ENCODE peak calls at places on chromosome 2, in eight cellular contexts. Q is activated CD8-positive, alpha-beta memory T cell treated with anti-CD3 and anti-CD28 coated beads for 24 hours; V is fibroblast of lung; G is KG1; U is cerebellar cortex; T is lower lobe of right lung; H is CD8-positive, alpha-beta memory T cell; W is H7. C is an unnamed sample.

GRCh38 chr2:12498703-12499102 is 218.0 kb upstream of the TRIB2 start:
- DNase-seq in Q (no peak), V (peak), G (no peak), U (no peak), T (no peak), H (no peak), W (no peak), C (no peak)

GRCh38 chr2:8116661-8117060 is 565.2 kb upstream of the ID2 start:
- DNase-seq in Q (no peak), V (no peak), G (no peak), U (no peak), T (no peak), H (no peak), W (no peak), C (no peak)

GRCh38 chr2:236578980-236579745 is 9.5 kb downstream of the ACKR3 start:
- DNase-seq in Q (no peak), V (no peak), G (no peak), U (no peak), T (no peak), H (no peak), W (peak), C (peak)

GRCh38 chr2:112048887-112049286 is 6.2 kb upstream of the TMEM87B start:
- DNase-seq in Q (no peak), V (peak), G (peak), U (peak), T (no peak), H (no peak), W (peak), C (peak)

GRCh38 chr2:87401726-87402345 is 346.1 kb upstream of the PLGLB2 start:
- DNase-seq in Q (no peak), V (no peak), G (no peak), U (no peak), T (no peak), H (no peak), W (no peak), C (no peak)

GRCh38 chr2:44616616-44617266 is 255.0 kb downstream of the CAMKMT start:
- DNase-seq in Q (no peak), V (no peak), G (no peak), U (no peak), T (no peak), H (no peak), W (no peak), C (no peak)

GRCh38 chr2:237797253-237797652 is 1.3 kb upstream of the RBM44 start:
- DNase-seq in Q (no peak), V (no peak), G (no peak), U (no peak), T (no peak), H (no peak), W (no peak), C (no peak)

GRCh38 chr2:14479486-14479885 is 153.0 kb upstream of the LRATD1 start:
- DNase-seq in Q (no peak), V (no peak), G (no peak), U (no peak), T (no peak), H (no peak), W (no peak), C (no peak)

GRCh38 chr2:161708350-161708974 is 84.2 kb downstream of the SLC4A10 start:
- DNase-seq in Q (no peak), V (no peak), G (no peak), U (peak), T (no peak), H (no peak), W (no peak), C (no peak)

GRCh38 chr2:7671312-7671711 is 754.1 kb downstream of the RNF144A start:
- DNase-seq in Q (peak), V (no peak), G (no peak), U (peak), T (no peak), H (no peak), W (no peak), C (no peak)

GRCh38 chr2:227374158-227374557 is 4.9 kb downstream of the TM4SF20 start:
- DNase-seq in Q (no peak), V (peak), G (no peak), U (no peak), T (no peak), H (no peak), W (no peak), C (no peak)

GRCh38 chr2:152497481-152498052 is 162.6 kb downstream of the FMNL2 start:
- DNase-seq in Q (no peak), V (peak), G (no peak), U (peak), T (no peak), H (no peak), W (no peak), C (no peak)

GRCh38 chr2:175309799-175310198 is 128.3 kb upstream of the ATP5MC3 start:
- DNase-seq in Q (no peak), V (peak), G (no peak), U (no peak), T (no peak), H (no peak), W (peak), C (peak)

GRCh38 chr2:95348609-95349567 is 51.7 kb downstream of the KCNIP3 start:
- DNase-seq in Q (peak), V (peak), G (no peak), U (no peak), T (no peak), H (no peak), W (peak), C (no peak)

GRCh38 chr2:186058604-186059003 is 320.0 kb downstream of the FSIP2 start:
- DNase-seq in Q (no peak), V (no peak), G (no peak), U (peak), T (no peak), H (no peak), W (no peak), C (peak)

GRCh38 chr2:120262150-120262549 is 9.5 kb downstream of the RALB start:
- DNase-seq in Q (no peak), V (no peak), G (no peak), U (no peak), T (no peak), H (no peak), W (no peak), C (no peak)

GRCh38 chr2:20584637-20585321 is 66.1 kb downstream of the HS1BP3 start:
- DNase-seq in Q (no peak), V (peak), G (no peak), U (peak), T (no peak), H (no peak), W (peak), C (peak)

GRCh38 chr2:197131558-197131855 is 179.1 kb downstream of the ANKRD44 start:
- DNase-seq in Q (no peak), V (no peak), G (no peak), U (no peak), T (no peak), H (no peak), W (no peak), C (no peak)

GRCh38 chr2:180125245-180125962 is 118.3 kb upstream of the CWC22 start:
- DNase-seq in Q (peak), V (peak), G (no peak), U (peak), T (peak), H (peak), W (peak), C (peak)

GRCh38 chr2:154125900-154126299 is 254.2 kb downstream of the GALNT13 start:
- DNase-seq in Q (no peak), V (no peak), G (no peak), U (no peak), T (no peak), H (no peak), W (no peak), C (no peak)

GRCh38 chr2:42513252-42513918 is 19.6 kb upstream of the KCNG3 start:
- DNase-seq in Q (no peak), V (peak), G (no peak), U (peak), T (no peak), H (no peak), W (peak), C (peak)

GRCh38 chr2:32591669-32592463 is 36.0 kb upstream of the TTC27 start:
- DNase-seq in Q (no peak), V (peak), G (peak), U (no peak), T (no peak), H (no peak), W (no peak), C (no peak)

GRCh38 chr2:199409705-199410104 is 48.0 kb downstream of the SATB2 start:
- DNase-seq in Q (no peak), V (no peak), G (no peak), U (no peak), T (no peak), H (no peak), W (no peak), C (no peak)

GRCh38 chr2:173354601-173355131 is at the start of gene CDCA7:
- DNase-seq in Q (peak), V (peak), G (peak), U (peak), T (peak), H (peak), W (peak), C (peak)

GRCh38 chr2:32484907-32485306 is 128.1 kb downstream of the BIRC6 start:
- DNase-seq in Q (no peak), V (peak), G (no peak), U (no peak), T (no peak), H (no peak), W (no peak), C (no peak)

GRCh38 chr2:119838179-119838578 is 78.5 kb downstream of the PTPN4 start:
- DNase-seq in Q (no peak), V (no peak), G (no peak), U (peak), T (no peak), H (no peak), W (no peak), C (no peak)

GRCh38 chr2:121248766-121249343 is 36.1 kb downstream of the TFCP2L1 start:
- DNase-seq in Q (no peak), V (no peak), G (no peak), U (no peak), T (no peak), H (no peak), W (peak), C (peak)

GRCh38 chr2:239193925-239194687 is 206.7 kb downstream of the HDAC4 start:
- DNase-seq in Q (peak), V (no peak), G (no peak), U (peak), T (no peak), H (no peak), W (peak), C (peak)

GRCh38 chr2:230602562-230603230 is 109.9 kb upstream of the CAB39 start:
- DNase-seq in Q (peak), V (no peak), G (peak), U (no peak), T (no peak), H (peak), W (no peak), C (no peak)

GRCh38 chr2:47907097-47907781 is 941 bp upstream of the FBXO11 start:
- DNase-seq in Q (no peak), V (no peak), G (no peak), U (peak), T (peak), H (peak), W (no peak), C (peak)

GRCh38 chr2:129113776-129114175 is 795.1 kb upstream of the HS6ST1 start:
- DNase-seq in Q (no peak), V (no peak), G (no peak), U (no peak), T (no peak), H (no peak), W (no peak), C (no peak)

GRCh38 chr2:241413929-241414580 is 58.0 kb downstream of the FARP2 start:
- DNase-seq in Q (no peak), V (peak), G (no peak), U (no peak), T (no peak), H (no peak), W (no peak), C (no peak)

GRCh38 chr2:212640428-212640827 is 101.8 kb upstream of the ERBB4 start:
- DNase-seq in Q (no peak), V (no peak), G (no peak), U (no peak), T (no peak), H (no peak), W (no peak), C (no peak)

GRCh38 chr2:54669677-54670484 is 53.6 kb upstream of the EML6 start:
- DNase-seq in Q (peak), V (peak), G (peak), U (no peak), T (no peak), H (no peak), W (no peak), C (no peak)

GRCh38 chr2:73218298-73218697 is 4.3 kb downstream of the SMYD5 start:
- DNase-seq in Q (no peak), V (peak), G (no peak), U (no peak), T (no peak), H (no peak), W (no peak), C (no peak)

GRCh38 chr2:189613077-189613636 is 32.6 kb upstream of the SLC40A1 start:
- DNase-seq in Q (no peak), V (peak), G (no peak), U (no peak), T (no peak), H (no peak), W (no peak), C (no peak)

GRCh38 chr2:20663196-20664070 is 3.5 kb upstream of the GDF7 start:
- DNase-seq in Q (no peak), V (no peak), G (no peak), U (no peak), T (peak), H (no peak), W (peak), C (no peak)

GRCh38 chr2:65589667-65590066 is 157.3 kb upstream of the SPRED2 start:
- DNase-seq in Q (no peak), V (no peak), G (no peak), U (no peak), T (no peak), H (no peak), W (no peak), C (no peak)

GRCh38 chr2:120762341-120763061 is 26.8 kb downstream of the GLI2 start:
- DNase-seq in Q (no peak), V (no peak), G (no peak), U (no peak), T (peak), H (no peak), W (no peak), C (no peak)